ENCODE peak calls at places on chromosomes 7 and 10, in four cellular contexts. M is IMR-90, I is HepG2, Z is K562. K is an unnamed sample.

GRCh38 chr10:76763360-76763759 is 874.2 kb downstream of the KCNMA1 start:
- DNase-seq in M (no peak), I (no peak), Z (no peak), K (no peak)

GRCh38 chr10:47443145-47443544 is 40.8 kb downstream of the ANXA8 start:
- DNase-seq in M (no peak), I (no peak), Z (no peak), K (no peak)

GRCh38 chr7:137975223-137975622 is 26.7 kb downstream of the CREB3L2 start:
- DNase-seq in M (peak; percentile 85), I (no peak), Z (peak; percentile 61), K (no peak)

GRCh38 chr10:93386496-93387369 is 95.4 kb downstream of the MYOF start:
- DNase-seq in M (no peak), I (no peak), Z (no peak), K (no peak)

GRCh38 chr7:20238754-20239324 is 21.7 kb upstream of the MACC1 start:
- DNase-seq in M (no peak), I (no peak), Z (peak; percentile 90), K (no peak)

GRCh38 chr10:15856328-15857000 is 3.8 kb downstream of the MINDY3 start:
- DNase-seq in M (no peak), I (no peak), Z (peak; percentile 57), K (no peak)

GRCh38 chr7:88357295-88357694 is 50.6 kb upstream of the STEAP4 start:
- DNase-seq in M (no peak), I (no peak), Z (no peak), K (no peak)

GRCh38 chr7:35734001-35734483 is 39.1 kb upstream of the HERPUD2 start:
- DNase-seq in M (no peak), I (peak; percentile 15), Z (no peak), K (no peak)

GRCh38 chr10:121753726-121754476 is 155.7 kb upstream of the FGFR2 start:
- DNase-seq in M (peak; percentile 87), I (no peak), Z (no peak), K (peak; percentile 37)

GRCh38 chr7:73940701-73941238 is 79.8 kb downstream of the TMEM270 start:
- DNase-seq in M (no peak), I (no peak), Z (no peak), K (no peak)

GRCh38 chr7:101173752-101174244 is 6.3 kb downstream of the NAT16 start:
- DNase-seq in M (no peak), I (no peak), Z (peak; percentile 85), K (peak; percentile 59)

GRCh38 chr7:1886361-1887064 is 216.4 kb downstream of the ELFN1 start:
- DNase-seq in M (no peak), I (no peak), Z (no peak), K (no peak)

GRCh38 chr10:118047363-118047719 is 600 bp upstream of the RAB11FIP2 start:
- DNase-seq in M (no peak), I (no peak), Z (peak; percentile 11), K (peak; percentile 11)

GRCh38 chr7:130940326-130940725 is 206.3 kb upstream of the KLF14 start:
- DNase-seq in M (no peak), I (no peak), Z (peak; percentile 25), K (no peak)

GRCh38 chr7:130942211-130942964 is 208.4 kb upstream of the KLF14 start:
- DNase-seq in M (peak; percentile 86), I (peak; percentile 70), Z (peak; percentile 82), K (peak; percentile 76)

GRCh38 chr7:130939285-130940095 is 205.5 kb upstream of the KLF14 start:
- DNase-seq in M (peak; percentile 59), I (no peak), Z (no peak), K (no peak)

GRCh38 chr7:130941322-130942210 is 207.6 kb upstream of the KLF14 start:
- DNase-seq in M (peak; percentile 84), I (peak; percentile 75), Z (peak; percentile 88), K (peak; percentile 49)

DNA sequence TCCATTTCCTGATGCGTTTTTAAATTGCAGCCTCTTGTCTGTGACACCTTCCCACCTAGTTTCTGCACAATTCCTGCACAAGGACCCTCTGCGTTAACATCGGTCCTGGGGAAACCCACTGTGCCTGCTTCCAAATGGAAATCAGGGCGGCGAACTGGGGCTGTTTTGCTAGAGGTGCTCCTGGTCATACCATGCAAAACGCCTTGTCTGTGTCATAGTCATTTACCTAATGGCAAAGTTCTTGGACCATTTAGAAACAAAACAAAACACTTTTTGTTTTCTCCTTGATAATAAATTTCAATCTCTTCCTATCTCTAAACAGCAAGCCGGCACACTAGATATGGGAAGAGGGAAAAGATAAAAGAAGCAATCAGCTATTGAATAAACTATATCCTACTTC is 206.9 kb upstream of the KLF14 start:
- DNase-seq in M (no peak), I (no peak), Z (peak; percentile 55), K (no peak)
- H3K4me2 ChIP-seq in M (peak overlapping the region; percentile 99), I (peak overlapping the region; percentile 82), Z (peak overlapping the region; percentile 96), K (peak overlapping the region; percentile 88)

GRCh38 chr7:116706668-116707126 is 34.7 kb downstream of the MET start:
- DNase-seq in M (no peak), I (no peak), Z (no peak), K (peak; percentile 62)
- TF ChIP-seq BHLHE40 in M (no peak), I (no peak), Z (no peak), K (no peak)

DNA sequence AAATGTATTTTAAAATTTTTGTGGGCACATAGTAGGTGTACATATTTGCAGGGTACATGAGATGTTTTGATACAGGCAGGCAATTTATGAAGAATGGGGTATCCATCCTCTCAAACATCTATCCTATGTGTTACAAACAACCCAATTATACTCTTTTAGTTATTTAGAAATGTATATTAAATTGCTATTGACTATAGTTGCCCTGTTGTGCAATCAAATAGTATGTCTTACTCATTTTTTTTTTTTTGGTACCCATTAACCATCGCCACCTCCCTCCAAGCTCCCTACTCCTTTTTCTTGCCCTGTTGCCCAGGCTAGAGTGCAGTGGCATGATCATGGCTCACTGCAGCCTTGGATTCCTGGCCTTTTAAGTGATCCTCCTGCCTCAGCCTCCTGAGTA is 128.1 kb downstream of the BAMBI start:
- DNase-seq in M (no peak), I (no peak), Z (no peak), K (no peak)
- H3K4me2 ChIP-seq in M (no peak overlapping the region), I (no peak overlapping the region), Z (no peak overlapping the region), K (no peak overlapping the region)

DNA sequence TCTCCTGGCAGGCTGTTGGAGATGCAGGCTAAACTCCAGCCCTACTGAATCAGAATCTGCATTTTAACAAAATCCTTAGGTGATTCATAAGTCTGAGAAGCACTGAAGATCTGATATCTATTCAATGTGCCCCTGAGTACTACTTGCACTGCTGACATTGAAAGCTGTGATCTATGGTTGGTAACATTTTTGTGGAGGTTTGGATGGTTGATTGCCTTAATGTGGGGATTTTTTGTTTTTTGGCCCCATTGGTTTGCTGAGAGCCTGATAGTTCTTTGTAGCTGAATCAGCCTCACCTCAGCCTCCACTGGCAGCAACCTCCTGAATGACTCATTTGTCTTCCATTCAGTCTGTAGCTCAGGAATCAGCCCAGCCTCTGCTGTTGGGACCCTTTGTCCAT is 14.7 kb upstream of the LRRN3 start:
- DNase-seq in M (peak; percentile 74), I (no peak), Z (peak; percentile 15), K (no peak)
- TF ChIP-seq BHLHE40 in M (no peak), I (no peak), Z (no peak), K (no peak)

DNA sequence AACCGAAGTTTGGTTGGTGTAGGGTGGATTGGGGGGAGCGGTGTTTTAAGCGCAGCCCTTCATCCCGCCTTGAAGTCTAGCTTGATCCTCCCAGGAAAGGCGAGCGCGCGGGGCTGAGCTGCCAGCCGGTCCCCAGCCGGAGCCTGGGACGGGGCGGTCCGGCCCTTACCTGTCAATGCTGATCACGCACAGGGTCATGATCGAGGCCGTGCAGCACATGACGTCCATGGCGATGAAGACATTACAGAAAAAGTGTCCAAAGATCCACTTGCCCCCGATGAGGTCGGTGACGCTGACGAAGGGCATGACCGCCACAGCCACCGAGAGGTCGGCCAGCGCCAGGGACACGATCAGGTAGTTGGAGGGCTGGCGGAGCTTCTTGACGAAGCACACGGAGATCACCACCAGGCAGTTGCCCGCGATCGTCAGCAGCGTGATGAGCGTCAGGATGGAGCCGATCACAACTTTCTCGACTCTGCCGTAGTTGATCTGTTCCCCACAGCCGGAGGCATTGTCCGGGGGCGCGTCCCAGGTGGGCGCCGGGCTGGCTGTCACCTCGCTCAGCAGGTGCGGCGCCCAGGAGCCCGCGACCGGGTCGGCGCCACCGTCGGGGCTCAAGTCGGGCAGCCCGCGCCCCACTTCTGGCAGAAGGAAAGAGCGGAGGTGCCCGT is 740 bp downstream of the HTR7 start:
- DNase-seq in M (no peak), I (no peak), Z (no peak), K (no peak)
- H3K4me2 ChIP-seq in M (peak overlapping the region; percentile 67), I (peak overlapping the region; percentile 62), Z (peak overlapping the region; percentile 66), K (peak overlapping the region; percentile 76)

GRCh38 chr7:158512042-158512441 is 75.6 kb downstream of the PTPRN2 start:
- DNase-seq in M (no peak), I (no peak), Z (no peak), K (no peak)
- TF ChIP-seq BHLHE40 in M (no peak), I (no peak), Z (no peak), K (no peak)

DNA sequence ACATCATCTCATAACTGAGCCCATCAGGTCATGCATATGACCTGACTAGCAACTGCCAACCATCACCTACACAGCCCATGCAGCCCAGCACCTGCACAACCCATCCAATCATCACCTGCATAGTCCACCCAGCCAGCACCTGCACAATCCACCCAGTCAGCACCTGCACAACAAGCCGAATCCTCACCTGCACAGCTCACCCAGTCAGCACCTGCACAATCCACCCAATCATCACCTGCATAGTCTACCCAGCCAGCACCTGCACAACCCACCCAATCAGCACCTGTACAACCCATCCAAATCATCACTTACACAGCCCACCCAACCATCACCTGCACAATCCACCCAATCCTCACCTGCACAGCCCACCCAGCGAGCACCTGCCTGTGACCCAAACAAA is 33.4 kb upstream of the WDFY4 start:
- DNase-seq in M (no peak), I (no peak), Z (no peak), K (no peak)
- H3K4me2 ChIP-seq in M (no peak overlapping the region), I (no peak overlapping the region), Z (no peak overlapping the region), K (no peak overlapping the region)

DNA sequence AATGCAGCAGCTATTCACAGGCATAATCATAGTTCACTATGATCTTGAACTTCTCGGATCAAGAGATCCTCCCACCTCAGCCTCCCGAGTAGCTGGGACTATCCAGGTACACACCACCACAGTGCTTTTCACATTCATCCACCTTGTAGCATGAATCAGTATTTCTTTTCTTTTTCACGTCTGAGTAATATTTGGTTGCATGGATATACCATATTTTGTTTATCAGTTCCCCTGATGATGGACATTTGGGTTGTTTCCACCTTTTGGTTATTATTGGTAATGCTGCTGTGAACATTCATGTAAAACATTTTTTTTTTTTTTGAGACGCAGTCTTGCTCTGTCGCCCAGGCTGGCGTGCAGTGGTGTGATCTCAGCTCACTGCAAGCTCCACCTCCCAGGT is 3.6 kb upstream of the TBC1D12 start:
- DNase-seq in M (no peak), I (no peak), Z (no peak), K (peak; percentile 10)
- TF ChIP-seq BHLHE40 in M (no peak), I (no peak), Z (no peak), K (no peak)

DNA sequence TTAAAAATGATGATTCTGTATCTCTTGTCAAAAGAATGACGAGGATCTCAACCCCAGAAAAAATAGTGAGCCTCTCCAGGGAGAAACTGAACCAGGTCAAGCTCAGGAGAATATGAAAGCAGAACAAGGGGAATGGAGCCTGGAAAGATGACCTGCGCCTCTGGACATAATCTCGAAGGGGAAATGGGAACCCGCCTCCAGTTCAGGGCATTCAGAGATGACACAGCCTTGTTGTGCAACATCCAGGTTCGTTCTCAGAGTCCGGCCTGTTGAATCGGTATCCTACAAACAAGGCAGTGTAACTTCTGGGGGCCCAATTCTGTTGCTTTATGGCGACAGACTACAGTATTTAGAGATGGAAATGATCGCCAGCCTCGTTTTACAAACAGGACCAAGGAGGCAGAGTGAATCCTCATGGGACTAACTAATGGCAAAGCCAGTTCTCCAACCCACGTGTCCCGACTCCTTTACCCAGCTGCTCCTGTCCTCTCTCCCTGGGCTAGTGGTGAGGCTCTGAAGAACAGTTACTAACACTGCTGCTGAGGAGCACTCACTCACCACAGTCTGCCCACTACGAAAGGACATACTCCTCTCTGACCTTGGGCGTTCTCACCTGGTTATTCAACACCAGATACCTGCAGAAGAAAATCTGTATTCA is 67.6 kb downstream of the JAZF1 start:
- DNase-seq in M (no peak), I (peak; percentile 4), Z (no peak), K (no peak)
- H3K4me2 ChIP-seq in M (no peak overlapping the region), I (no peak overlapping the region), Z (no peak overlapping the region), K (no peak overlapping the region)

K was measured in A549.